ENCODE peak calls at places on chromosomes 11 and 22, in eight cellular contexts. L, U, G, P, J, F, K and B are unnamed samples.

GRCh38 chr11:69704508-69705245 is 855 bp upstream of the FGF19 start:
- DNase-seq in F (no peak), P (no peak), J (no peak), K (no peak), U (no peak), L (peak; percentile 33), G (no peak), B (no peak)

GRCh38 chr22:23565288-23565941 is 14.7 kb downstream of the IGLL1 start:
- DNase-seq in U (no peak), L (peak; percentile 3), J (no peak), P (no peak), G (no peak), K (no peak), F (no peak), B (no peak)

GRCh38 chr22:46381731-46382130 is 46.2 kb downstream of the TRMU start:
- DNase-seq in L (no peak), P (no peak), G (no peak), U (no peak), F (no peak), J (no peak), K (no peak), B (no peak)

GRCh38 chr11:72507050-72507449 is 72.7 kb upstream of the CLPB start:
- DNase-seq in K (no peak), J (no peak), F (no peak), P (no peak), G (no peak), L (no peak), U (no peak), B (no peak)

GRCh38 chr11:116733959-116734517 is 38.7 kb downstream of the BUD13 start:
- DNase-seq in F (no peak), K (no peak), G (peak; percentile 28), J (no peak), U (no peak), P (no peak), L (no peak), B (no peak)

GRCh38 chr11:13143486-13144297 is 133.9 kb upstream of the BMAL1 start:
- DNase-seq in J (no peak), F (no peak), K (no peak), U (peak; percentile 47), P (no peak), L (no peak), G (no peak), B (no peak)

GRCh38 chr22:34135749-34136148 is 215.5 kb upstream of the LARGE1 start:
- DNase-seq in K (no peak), L (no peak), J (no peak), P (no peak), G (no peak), U (no peak), F (no peak), B (no peak)

GRCh38 chr11:116930177-116930576 is 92.8 kb upstream of the APOA1 start:
- DNase-seq in G (no peak), K (no peak), F (no peak), L (peak; percentile 49), J (peak; percentile 34), U (no peak), P (no peak), B (no peak)

GRCh38 chr11:119012629-119013170 is 5.4 kb downstream of the RPS25 start:
- DNase-seq in J (no peak), P (no peak), L (no peak), U (no peak), K (no peak), F (no peak), G (no peak), B (no peak)

GRCh38 chr11:13073119-13073981 is 64.2 kb downstream of the RASSF10 start:
- DNase-seq in J (no peak), K (no peak), G (no peak), P (no peak), L (peak; percentile 57), U (peak; percentile 99), F (no peak), B (peak; percentile 23)

GRCh38 chr11:10590516-10590915 is 22.1 kb upstream of the LYVE1 start:
- DNase-seq in G (no peak), L (no peak), F (no peak), P (no peak), J (no peak), U (no peak), K (no peak), B (no peak)

GRCh38 chr11:102254047-102254446 is 63.2 kb upstream of the BIRC3 start:
- DNase-seq in K (no peak), P (no peak), J (no peak), F (no peak), U (no peak), L (no peak), G (no peak), B (no peak)

GRCh38 chr11:59429924-59430516 is 3.8 kb upstream of the OR5A2 start:
- DNase-seq in L (peak; percentile 46), G (no peak), U (peak; percentile 63), J (peak; percentile 24), F (peak; percentile 18), P (peak; percentile 10), K (peak; percentile 12), B (peak; percentile 61)

GRCh38 chr11:96162816-96163499 is 180.0 kb downstream of the MAML2 start:
- DNase-seq in U (peak; percentile 48), F (no peak), P (no peak), L (peak; percentile 93), K (no peak), J (no peak), G (no peak), B (no peak)

GRCh38 chr11:19560156-19560555 is 152.5 kb upstream of the NAV2 start:
- DNase-seq in L (no peak), J (no peak), K (no peak), G (no peak), P (no peak), U (no peak), F (no peak), B (no peak)

GRCh38 chr11:122748968-122749687 is 89.2 kb upstream of the CRTAM start:
- DNase-seq in P (no peak), G (no peak), F (peak; percentile 33), J (peak; percentile 50), K (peak; percentile 52), U (peak; percentile 73), L (peak; percentile 96), B (peak; percentile 56)

GRCh38 chr11:28585007-28585406 is 476.8 kb downstream of the METTL15 start:
- DNase-seq in P (no peak), J (no peak), U (peak; percentile 91), F (no peak), L (peak; percentile 49), G (no peak), K (no peak), B (no peak)

GRCh38 chr22:32048069-32048468 is 5.0 kb downstream of the SLC5A1 start:
- DNase-seq in U (no peak), P (no peak), K (no peak), F (no peak), L (no peak), J (no peak), G (no peak), B (no peak)

GRCh38 chr22:50209893-50210292 is 9.1 kb downstream of the SELENOO start:
- DNase-seq in P (no peak), L (peak; percentile 67), F (peak; percentile 69), J (no peak), U (peak; percentile 47), K (peak; percentile 97), G (no peak), B (no peak)

GRCh38 chr11:61682093-61682732 is 2.0 kb downstream of the DAGLA start:
- DNase-seq in P (no peak), F (no peak), K (no peak), L (peak; percentile 26), G (no peak), U (no peak), J (no peak), B (no peak)

GRCh38 chr11:17314232-17314547 is 37.4 kb upstream of the NCR3LG1 start:
- DNase-seq in G (no peak), J (no peak), U (peak; percentile 97), F (no peak), P (no peak), K (no peak), L (peak; percentile 85), B (no peak)

GRCh38 chr22:41369089-41369745 is 12.5 kb upstream of the TEF start:
- DNase-seq in U (no peak), F (no peak), G (no peak), P (no peak), L (no peak), K (no peak), J (no peak), B (no peak)

GRCh38 chr11:101600948-101601347 is 17.1 kb upstream of the TRPC6 start:
- DNase-seq in F (no peak), K (no peak), J (no peak), G (no peak), U (no peak), P (no peak), L (no peak), B (no peak)

GRCh38 chr11:130209944-130210854 is 50.6 kb downstream of the ST14 start:
- DNase-seq in L (no peak), P (no peak), U (no peak), K (no peak), J (no peak), G (peak; percentile 78), F (no peak), B (no peak)

GRCh38 chr22:50613291-50613981 is 12.8 kb downstream of the MAPK8IP2 start:
- DNase-seq in J (no peak), L (no peak), F (no peak), U (peak; percentile 18), P (peak; percentile 40), K (no peak), G (peak; percentile 85), B (no peak)

GRCh38 chr11:7278314-7278917 is 26.7 kb downstream of the SYT9 start:
- DNase-seq in K (peak; percentile 10), P (no peak), J (no peak), U (peak; percentile 44), F (no peak), G (no peak), L (peak; percentile 16), B (no peak)

GRCh38 chr11:99911116-99911515 is 776.0 kb upstream of the ARHGAP42 start:
- DNase-seq in F (no peak), G (no peak), P (no peak), U (no peak), J (no peak), L (no peak), K (no peak), B (no peak)